ENCODE peak calls at places on chromosome 7, in six cellular contexts. X is NCI-H1105 treated with DMSO at 0.1 percent for 48 hours, H is GM18507, G is AML-193, T is H9, A is WTC11. K is an unnamed sample.

GRCh38 chr7:157272351-157273207 is 64.2 kb upstream of the DNAJB6 start:
- DNase-seq in X (no peak), H (no peak), G (no peak), T (no peak), A (no peak), K (peak)

GRCh38 chr7:26620352-26620751 is 244.0 kb downstream of the SKAP2 start:
- DNase-seq in X (no peak), H (no peak), G (no peak), T (peak), A (peak), K (no peak)

GRCh38 chr7:91263359-91264082 is 712 bp upstream of the FZD1 start:
- DNase-seq in X (peak), H (no peak), G (no peak), T (peak), A (peak), K (no peak)

GRCh38 chr7:134922730-134923704 is 63.3 kb upstream of the AGBL3 start:
- DNase-seq in X (no peak), H (no peak), G (no peak), T (no peak), A (no peak), K (no peak)

GRCh38 chr7:95577137-95577536 is 19.2 kb downstream of the PDK4 start:
- DNase-seq in X (no peak), H (no peak), G (no peak), T (peak), A (peak), K (no peak)

GRCh38 chr7:36583318-36583717 is 141.0 kb downstream of the AOAH start:
- DNase-seq in X (no peak), H (no peak), G (no peak), T (no peak), A (no peak), K (no peak)

GRCh38 chr7:55056577-55057480 is 38.0 kb downstream of the EGFR start:
- DNase-seq in X (no peak), H (no peak), G (no peak), T (no peak), A (no peak), K (no peak)

GRCh38 chr7:50739744-50740455 is 42.8 kb downstream of the GRB10 start:
- DNase-seq in X (no peak), H (no peak), G (no peak), T (no peak), A (no peak), K (no peak)

GRCh38 chr7:47946581-47947354 is 1.5 kb downstream of the PKD1L1 start:
- DNase-seq in X (no peak), H (no peak), G (no peak), T (no peak), A (no peak), K (no peak)

GRCh38 chr7:106521115-106521514 is 139.8 kb downstream of the CCDC71L start:
- DNase-seq in X (no peak), H (no peak), G (no peak), T (peak), A (no peak), K (no peak)

GRCh38 chr7:29995652-29996051 is 6.1 kb upstream of the SCRN1 start:
- DNase-seq in X (no peak), H (no peak), G (no peak), T (no peak), A (no peak), K (no peak)

GRCh38 chr7:107995184-107996071 is 7.5 kb downstream of the LAMB1 start:
- DNase-seq in X (no peak), H (no peak), G (no peak), T (peak), A (peak), K (no peak)

GRCh38 chr7:56218510-56218909 is 102.3 kb upstream of the NUPR2 start:
- DNase-seq in X (peak), H (no peak), G (no peak), T (no peak), A (no peak), K (no peak)

GRCh38 chr7:141073641-141074161 is at the start of gene TMEM178B:
- DNase-seq in X (peak), H (no peak), G (no peak), T (peak), A (no peak), K (no peak)

GRCh38 chr7:17690030-17690429 is 250.3 kb downstream of the SNX13 start:
- DNase-seq in X (no peak), H (no peak), G (peak), T (no peak), A (no peak), K (no peak)

GRCh38 chr7:137879357-137880158 is 32.8 kb upstream of the DGKI start:
- DNase-seq in X (no peak), H (no peak), G (no peak), T (peak), A (peak), K (no peak)

GRCh38 chr7:150990416-150991186 is at the start of gene NOS3:
- DNase-seq in X (no peak), H (no peak), G (no peak), T (peak), A (no peak), K (no peak)

GRCh38 chr7:95472521-95473160 is 13.1 kb upstream of the ASB4 start:
- DNase-seq in X (peak), H (no peak), G (no peak), T (no peak), A (no peak), K (no peak)

GRCh38 chr7:30450123-30450982 is 28.2 kb downstream of the NOD1 start:
- DNase-seq in X (no peak), H (no peak), G (no peak), T (no peak), A (no peak), K (no peak)

GRCh38 chr7:83524286-83525075 is 124.5 kb downstream of the SEMA3E start:
- DNase-seq in X (no peak), H (no peak), G (no peak), T (no peak), A (no peak), K (no peak)

GRCh38 chr7:117793496-117793895 is 79.7 kb downstream of the CTTNBP2 start:
- DNase-seq in X (no peak), H (no peak), G (no peak), T (no peak), A (no peak), K (no peak)